ENCODE peak calls at places on chromosomes 13 and 19, in seven cellular contexts. B is sigmoid colon, F is tibial nerve, D is SJCRH30, U is adrenal gland, H is AG09309, J is thyroid gland. T is an unnamed sample.

GRCh38 chr19:5985098-5985783 is 7.3 kb upstream of the RANBP3 start:
- DNase-seq in B (no peak), F (no peak), D (no peak), U (no peak), H (peak; percentile 32), J (peak; percentile 76), T (no peak)

GRCh38 chr13:72122661-72123060 is 255.7 kb upstream of the DACH1 start:
- DNase-seq in B (no peak), F (no peak), D (no peak), U (no peak), H (no peak), J (no peak), T (no peak)

GRCh38 chr13:55572862-55573261 is 1567.9 kb upstream of the PRR20A start:
- DNase-seq in B (no peak), F (no peak), D (no peak), U (no peak), H (no peak), J (no peak), T (no peak)

GRCh38 chr13:44243198-44243852 is 130.3 kb upstream of the SERP2 start:
- DNase-seq in B (no peak), F (no peak), D (peak; percentile 26), U (peak; percentile 90), H (no peak), J (no peak), T (no peak)

GRCh38 chr13:52845766-52846566 is 2.5 kb downstream of the PCDH8 start:
- DNase-seq in B (no peak), F (no peak), D (no peak), U (no peak), H (no peak), J (peak; percentile 59), T (peak; percentile 45)

GRCh38 chr13:38530492-38530891 is 156.4 kb upstream of the FREM2 start:
- DNase-seq in B (no peak), F (no peak), D (no peak), U (no peak), H (peak; percentile 2), J (peak; percentile 3), T (no peak)

GRCh38 chr13:44748439-44748838 is 172.3 kb upstream of the TSC22D1 start:
- DNase-seq in B (no peak), F (no peak), D (no peak), U (no peak), H (no peak), J (no peak), T (no peak)

GRCh38 chr19:1102407-1103106 is 1.2 kb upstream of the GPX4 start:
- DNase-seq in B (no peak), F (no peak), D (peak; percentile 74), U (peak; percentile 90), H (peak; percentile 99), J (peak; percentile 67), T (peak; percentile 88)

GRCh38 chr19:7657047-7657779 is 11.6 kb upstream of the RETN start:
- DNase-seq in B (no peak), F (no peak), D (no peak), U (no peak), H (no peak), J (no peak), T (no peak)

GRCh38 chr19:2495130-2495641 is 19.3 kb downstream of the GADD45B start:
- DNase-seq in B (peak; percentile 93), F (peak; percentile 53), D (no peak), U (peak; percentile 91), H (no peak), J (peak; percentile 97), T (peak; percentile 74)
- H3K4me3 ChIP-seq in B (peak overlapping the region; percentile 62), F (peak overlapping the region; percentile 64), D (no peak overlapping the region), U (peak overlapping the region; percentile 61), H (peak overlapping the region; percentile 55), J (peak overlapping the region; percentile 5), T (peak overlapping the region; percentile 32)

GRCh38 chr19:38506723-38507550 is 73.4 kb downstream of the RYR1 start:
- DNase-seq in B (peak; percentile 89), F (no peak), D (peak; percentile 91), U (peak; percentile 55), H (no peak), J (peak; percentile 27), T (peak; percentile 95)
- H3K4me3 ChIP-seq in B (no peak overlapping the region), F (no peak overlapping the region), D (no peak overlapping the region), U (no peak overlapping the region), H (no peak overlapping the region), J (no peak overlapping the region), T (no peak overlapping the region)

GRCh38 chr19:2167896-2168618 is 4.3 kb downstream of the DOT1L start:
- DNase-seq in B (peak; percentile 78), F (no peak), D (no peak), U (peak; percentile 85), H (no peak), J (peak; percentile 52), T (no peak)
- H3K4me3 ChIP-seq in B (peak overlapping the region; percentile 17), F (peak overlapping the region; percentile 27), D (no peak overlapping the region), U (peak overlapping the region; percentile 30), H (peak overlapping the region; percentile 7), J (no peak overlapping the region), T (no peak overlapping the region)

GRCh38 chr13:51542358-51542972 is 41.8 kb upstream of the WDFY2 start:
- DNase-seq in B (no peak), F (no peak), D (peak; percentile 39), U (no peak), H (no peak), J (no peak), T (no peak)
- H3K4me3 ChIP-seq in B (peak overlapping the region; percentile 18), F (no peak overlapping the region), D (peak overlapping the region; percentile 47), U (peak overlapping the region; percentile 34), H (no peak overlapping the region), J (no peak overlapping the region), T (no peak overlapping the region)

GRCh38 chr19:27675771-27676170 is 1537.2 kb downstream of the UQCRFS1 start:
- DNase-seq in B (no peak), F (no peak), D (no peak), U (no peak), H (no peak), J (no peak), T (no peak)

GRCh38 chr19:27673986-27674385 is 1539.0 kb downstream of the UQCRFS1 start:
- DNase-seq in B (no peak), F (no peak), D (no peak), U (peak; percentile 13), H (no peak), J (no peak), T (no peak)

GRCh38 chr19:27676877-27677276 is 1536.1 kb downstream of the UQCRFS1 start:
- DNase-seq in B (no peak), F (no peak), D (no peak), U (no peak), H (no peak), J (no peak), T (peak; percentile 2)

GRCh38 chr19:27674701-27675100 is 1538.2 kb downstream of the UQCRFS1 start:
- DNase-seq in B (no peak), F (no peak), D (no peak), U (peak; percentile 20), H (no peak), J (no peak), T (no peak)

GRCh38 chr19:27676334-27676733 is 1536.6 kb downstream of the UQCRFS1 start:
- DNase-seq in B (no peak), F (no peak), D (no peak), U (no peak), H (no peak), J (no peak), T (no peak)
- H3K4me3 ChIP-seq in B (no peak overlapping the region), F (no peak overlapping the region), D (no peak overlapping the region), U (no peak overlapping the region), H (no peak overlapping the region), J (no peak overlapping the region), T (no peak overlapping the region)